ENCODE peak calls at places on chromosomes 6 and 20, in seven cellular contexts. B is RKO, E is breast epithelium, R is midbrain, M is ELR, N is GM18507, U is NCI-H345. J is an unnamed sample.
A peak's percentile ranks its signal among the peaks of the same experiment; 100 is the strongest.

GRCh38 chr6:57038906-57039305 is 7.6 kb upstream of the KIAA1586 start:
- DNase-seq in B (no peak), E (no peak), R (no peak), M (no peak), N (no peak), U (no peak), J (no peak)

GRCh38 chr20:62576815-62577214 is 65.5 kb upstream of the SLCO4A1 start:
- DNase-seq in B (no peak), E (no peak), R (no peak), M (peak; percentile 38), N (no peak), U (no peak), J (no peak)

GRCh38 chr20:33415948-33416347 is 14.6 kb upstream of the CDK5RAP1 start:
- DNase-seq in B (peak; percentile 45), E (no peak), R (peak; percentile 65), M (peak; percentile 49), N (no peak), U (no peak), J (peak; percentile 57)

GRCh38 chr20:32439132-32439829 is 81.2 kb downstream of the ASXL1 start:
- DNase-seq in B (peak; percentile 74), E (no peak), R (peak; percentile 38), M (peak; percentile 84), N (no peak), U (no peak), J (no peak)

GRCh38 chr20:9068232-9068781 is 580 bp upstream of the PLCB4 start:
- DNase-seq in B (no peak), E (no peak), R (peak; percentile 28), M (peak; percentile 64), N (no peak), U (peak; percentile 83), J (peak; percentile 57)

GRCh38 chr20:54048489-54048888 is 21.9 kb downstream of the BCAS1 start:
- DNase-seq in B (no peak), E (no peak), R (no peak), M (no peak), N (no peak), U (no peak), J (no peak)

GRCh38 chr6:27280064-27280539 is 32.0 kb downstream of the POM121L2 start:
- DNase-seq in B (peak; percentile 77), E (no peak), R (no peak), M (peak; percentile 76), N (peak; percentile 14), U (peak; percentile 77), J (peak; percentile 24)

GRCh38 chr20:16922834-16923233 is 174.7 kb downstream of the OTOR start:
- DNase-seq in B (peak; percentile 69), E (no peak), R (no peak), M (peak; percentile 46), N (no peak), U (no peak), J (no peak)

GRCh38 chr6:9250852-9251251 is 815.5 kb upstream of the SLC35B3 start:
- DNase-seq in B (peak; percentile 8), E (peak; percentile 61), R (no peak), M (peak; percentile 66), N (no peak), U (peak; percentile 59), J (peak; percentile 54)

GRCh38 chr20:29689411-29690225 is 1567.8 kb upstream of the DEFB115 start:
- DNase-seq in B (no peak), E (no peak), R (no peak), M (no peak), N (no peak), U (no peak), J (no peak)

GRCh38 chr20:50624351-50625016 is 66.9 kb downstream of the RIPOR3 start:
- DNase-seq in B (no peak), E (peak; percentile 77), R (no peak), M (no peak), N (no peak), U (peak; percentile 78), J (peak; percentile 65)

GRCh38 chr6:158519354-158519753 is 40.5 kb upstream of the TMEM181 start:
- DNase-seq in B (no peak), E (no peak), R (no peak), M (no peak), N (no peak), U (no peak), J (no peak)

GRCh38 chr6:157891544-157892362 is 68.7 kb downstream of the SNX9 start:
- DNase-seq in B (no peak), E (no peak), R (no peak), M (no peak), N (no peak), U (no peak), J (no peak)

GRCh38 chr20:37081717-37082289 is 14.0 kb downstream of the RBL1 start:
- DNase-seq in B (no peak), E (no peak), R (no peak), M (peak; percentile 21), N (no peak), U (no peak), J (no peak)

GRCh38 chr20:23225407-23226060 is 125.1 kb upstream of the NXT1 start:
- DNase-seq in B (no peak), E (no peak), R (peak; percentile 45), M (peak; percentile 55), N (no peak), U (no peak), J (no peak)

GRCh38 chr6:119612871-119613515 is 263.4 kb upstream of the MAN1A1 start:
- DNase-seq in B (no peak), E (no peak), R (no peak), M (peak; percentile 32), N (no peak), U (no peak), J (no peak)